ENCODE peak calls at places on chromosomes 6 and 20, in six cellular contexts. One of them, this sample, is unnamed. For H3K36me3, the result is how much of the 10 kb centered on the place peaks cover.

GRCh38 chr20:63933646-63934045 is 22.6 kb downstream of the UCKL1 start:
- DNase-seq in upper lobe of right lung: no peak
- DNase-seq in HCT116: no peak
- DNase-seq in heart right ventricle: no peak
- DNase-seq in cardiac muscle cell: no peak
- DNase-seq in fibroblast of lung: no peak
- DNase-seq in this sample: no peak

GRCh38 chr20:32820000-32820697 is 395 bp downstream of the MAPRE1 start:
- DNase-seq in upper lobe of right lung: peak
- DNase-seq in HCT116: peak
- DNase-seq in heart right ventricle: peak
- DNase-seq in cardiac muscle cell: peak
- DNase-seq in fibroblast of lung: peak
- DNase-seq in this sample: peak

GRCh38 chr6:163860194-163861081 is 445.9 kb downstream of the QKI start:
- DNase-seq in upper lobe of right lung: no peak
- DNase-seq in HCT116: no peak
- DNase-seq in heart right ventricle: no peak
- DNase-seq in cardiac muscle cell: peak
- DNase-seq in fibroblast of lung: peak
- DNase-seq in this sample: no peak

GRCh38 chr6:97765480-97765879 is 482.5 kb upstream of the MMS22L start:
- DNase-seq in upper lobe of right lung: no peak
- DNase-seq in HCT116: no peak
- DNase-seq in heart right ventricle: no peak
- DNase-seq in cardiac muscle cell: peak
- DNase-seq in fibroblast of lung: no peak
- DNase-seq in this sample: no peak

GRCh38 chr20:44901972-44902371 is 7.9 kb upstream of the PABPC1L start:
- DNase-seq in upper lobe of right lung: no peak
- DNase-seq in HCT116: no peak
- DNase-seq in heart right ventricle: no peak
- DNase-seq in cardiac muscle cell: no peak
- DNase-seq in fibroblast of lung: peak
- DNase-seq in this sample: no peak

GRCh38 chr6:147279423-147279822 is 75.2 kb downstream of the STXBP5 start:
- DNase-seq in upper lobe of right lung: no peak
- DNase-seq in HCT116: no peak
- DNase-seq in heart right ventricle: no peak
- DNase-seq in cardiac muscle cell: peak
- DNase-seq in fibroblast of lung: peak
- DNase-seq in this sample: no peak

GRCh38 chr20:61391812-61392520 is 139.9 kb downstream of the CDH4 start:
- DNase-seq in upper lobe of right lung: no peak
- DNase-seq in HCT116: no peak
- DNase-seq in heart right ventricle: no peak
- DNase-seq in cardiac muscle cell: no peak
- DNase-seq in fibroblast of lung: no peak
- DNase-seq in this sample: no peak

GRCh38 chr6:126657556-126658129 is 317.7 kb downstream of the CENPW start:
- DNase-seq in upper lobe of right lung: no peak
- DNase-seq in HCT116: peak
- DNase-seq in heart right ventricle: no peak
- DNase-seq in cardiac muscle cell: peak
- DNase-seq in fibroblast of lung: peak
- DNase-seq in this sample: no peak

GRCh38 chr6:42821341-42821668 is 39.5 kb downstream of the BICRAL start:
- DNase-seq in upper lobe of right lung: no peak
- DNase-seq in HCT116: no peak
- DNase-seq in heart right ventricle: no peak
- DNase-seq in cardiac muscle cell: no peak
- DNase-seq in fibroblast of lung: no peak
- DNase-seq in this sample: no peak

GRCh38 chr20:58235010-58235409 is 6.6 kb upstream of the ANKRD60 start:
- DNase-seq in upper lobe of right lung: no peak
- DNase-seq in HCT116: no peak
- DNase-seq in heart right ventricle: no peak
- DNase-seq in cardiac muscle cell: no peak
- DNase-seq in fibroblast of lung: no peak
- DNase-seq in this sample: no peak

GRCh38 chr20:50415516-50416268 is 94.5 kb upstream of the PTPN1 start:
- DNase-seq in upper lobe of right lung: peak
- DNase-seq in HCT116: peak
- DNase-seq in heart right ventricle: peak
- DNase-seq in cardiac muscle cell: peak
- DNase-seq in fibroblast of lung: peak
- DNase-seq in this sample: peak

GRCh38 chr6:87731818-87732661 is 30.0 kb upstream of the AKIRIN2 start:
- DNase-seq in upper lobe of right lung: peak
- DNase-seq in HCT116: peak
- DNase-seq in heart right ventricle: peak
- DNase-seq in cardiac muscle cell: peak
- DNase-seq in fibroblast of lung: peak
- DNase-seq in this sample: peak

GRCh38 chr6:166907871-166908806 is 48.2 kb downstream of the RNASET2 start:
- DNase-seq in upper lobe of right lung: no peak
- DNase-seq in HCT116: no peak
- DNase-seq in heart right ventricle: no peak
- DNase-seq in cardiac muscle cell: no peak
- DNase-seq in fibroblast of lung: no peak
- DNase-seq in this sample: no peak

GRCh38 chr6:7392402-7392801 is 2.8 kb downstream of the RIOK1 start:
- DNase-seq in upper lobe of right lung: no peak
- DNase-seq in HCT116: no peak
- DNase-seq in heart right ventricle: no peak
- DNase-seq in cardiac muscle cell: no peak
- DNase-seq in fibroblast of lung: no peak
- DNase-seq in this sample: no peak

GRCh38 chr6:159169193-159169555 is at the start of gene FNDC1:
- DNase-seq in upper lobe of right lung: peak
- DNase-seq in HCT116: no peak
- DNase-seq in heart right ventricle: no peak
- DNase-seq in cardiac muscle cell: no peak
- DNase-seq in fibroblast of lung: no peak
- DNase-seq in this sample: peak

DNA sequence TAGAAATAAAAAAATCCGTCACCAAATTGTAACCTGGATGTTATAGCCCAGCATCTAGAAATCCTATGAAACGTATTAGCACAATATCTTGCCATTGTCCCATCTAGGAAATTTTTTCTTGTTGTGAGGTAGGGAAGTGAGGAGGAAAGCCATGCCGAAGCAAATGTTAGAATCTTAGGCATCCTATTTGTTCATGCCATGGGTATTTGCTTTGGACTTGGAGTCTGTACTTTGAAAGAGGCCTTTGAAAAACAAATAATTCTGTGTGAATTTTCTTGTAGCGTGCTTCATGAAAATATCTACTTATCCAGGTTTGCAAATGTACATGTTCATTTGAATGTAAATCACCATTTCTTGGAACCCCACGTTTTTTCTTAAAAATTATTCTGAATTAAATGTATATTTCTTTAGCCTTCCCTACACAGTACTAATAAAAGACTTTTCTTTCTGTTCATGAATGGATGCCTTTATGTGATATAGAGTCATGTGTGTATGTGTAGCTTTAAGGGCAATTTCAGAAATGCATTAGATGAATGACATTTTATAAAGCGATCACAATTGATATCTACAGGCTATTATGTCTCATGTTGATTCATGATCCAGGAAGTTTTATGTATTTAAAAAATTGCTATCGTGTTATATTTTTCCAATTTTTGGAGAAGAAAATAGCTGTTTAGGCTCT is 81.2 kb downstream of the RNF144B start:
- DNase-seq in upper lobe of right lung: no peak
- DNase-seq in HCT116: no peak
- DNase-seq in heart right ventricle: no peak
- DNase-seq in cardiac muscle cell: no peak
- DNase-seq in fibroblast of lung: no peak
- DNase-seq in this sample: no peak
- H3K36me3 ChIP-seq in upper lobe of right lung: under half
- H3K36me3 ChIP-seq in HCT116: under half
- H3K36me3 ChIP-seq in heart right ventricle: under half
- H3K36me3 ChIP-seq in cardiac muscle cell: under half
- H3K36me3 ChIP-seq in fibroblast of lung: under half
- H3K36me3 ChIP-seq in this sample: under half

GRCh38 chr20:56554869-56555268 is 21.8 kb downstream of the FAM209B start:
- DNase-seq in upper lobe of right lung: no peak
- DNase-seq in HCT116: peak
- DNase-seq in heart right ventricle: peak
- DNase-seq in cardiac muscle cell: peak
- DNase-seq in fibroblast of lung: peak
- DNase-seq in this sample: no peak
- TF ChIP-seq CTCF in upper lobe of right lung: no peak
- TF ChIP-seq CTCF in HCT116: peak
- TF ChIP-seq CTCF in heart right ventricle: no peak
- TF ChIP-seq CTCF in cardiac muscle cell: no peak
- TF ChIP-seq CTCF in fibroblast of lung: peak
- TF ChIP-seq CTCF in this sample: no peak

GRCh38 chr6:14275493-14275851 is 157.9 kb downstream of the CD83 start:
- DNase-seq in upper lobe of right lung: no peak
- DNase-seq in HCT116: no peak
- DNase-seq in heart right ventricle: peak
- DNase-seq in cardiac muscle cell: peak
- DNase-seq in fibroblast of lung: peak
- DNase-seq in this sample: no peak
- H3K27ac ChIP-seq in upper lobe of right lung: no peak
- H3K27ac ChIP-seq in HCT116: no peak
- H3K27ac ChIP-seq in heart right ventricle: no peak
- H3K27ac ChIP-seq in cardiac muscle cell: no peak
- H3K27ac ChIP-seq in fibroblast of lung: no peak
- H3K27ac ChIP-seq in this sample: no peak

DNA sequence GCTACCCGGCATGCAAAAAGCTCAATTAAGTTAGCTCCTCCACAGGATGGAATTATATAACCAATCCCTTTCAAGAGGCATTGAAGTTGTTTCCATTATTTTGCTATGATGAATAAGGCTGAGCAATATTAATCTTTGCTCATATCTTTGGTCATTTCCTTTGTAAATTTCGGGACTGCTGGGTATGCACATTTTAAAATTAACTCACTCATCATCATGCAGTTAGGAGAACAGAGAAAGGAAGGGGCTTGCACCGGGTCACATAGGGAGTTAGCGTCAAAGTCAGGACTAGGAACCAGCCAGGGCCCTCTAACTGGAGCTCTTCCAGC is 430 bp upstream of the FAM110A start:
- DNase-seq in upper lobe of right lung: no peak
- DNase-seq in HCT116: no peak
- DNase-seq in heart right ventricle: no peak
- DNase-seq in cardiac muscle cell: no peak
- DNase-seq in fibroblast of lung: no peak
- DNase-seq in this sample: no peak
- H3K36me3 ChIP-seq in upper lobe of right lung: under half
- H3K36me3 ChIP-seq in HCT116: under half
- H3K36me3 ChIP-seq in heart right ventricle: under half
- H3K36me3 ChIP-seq in cardiac muscle cell: under half
- H3K36me3 ChIP-seq in fibroblast of lung: under half
- H3K36me3 ChIP-seq in this sample: under half

DNA sequence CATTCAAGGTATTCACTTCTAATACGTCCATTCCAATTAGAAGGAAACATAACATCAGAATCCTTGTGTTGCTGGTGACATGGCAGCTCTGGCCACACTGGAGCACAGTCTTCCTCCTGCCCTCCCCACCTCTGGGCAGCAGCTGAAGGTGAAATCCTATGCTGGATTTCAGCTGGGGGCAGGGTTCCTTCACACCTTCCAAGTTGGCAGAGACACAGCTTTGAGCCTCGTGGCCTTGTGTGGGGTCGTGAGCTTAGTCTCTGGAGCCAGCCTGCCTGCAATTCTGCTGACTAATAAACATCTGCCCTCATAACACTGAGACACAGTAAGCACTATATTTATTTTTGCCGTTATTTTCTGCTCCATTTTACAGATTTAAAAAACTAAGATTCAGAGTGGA is 218.9 kb upstream of the RIN2 start:
- DNase-seq in upper lobe of right lung: no peak
- DNase-seq in HCT116: no peak
- DNase-seq in heart right ventricle: no peak
- DNase-seq in cardiac muscle cell: no peak
- DNase-seq in fibroblast of lung: no peak
- DNase-seq in this sample: no peak
- TF ChIP-seq CTCF in upper lobe of right lung: no peak
- TF ChIP-seq CTCF in HCT116: no peak
- TF ChIP-seq CTCF in heart right ventricle: no peak
- TF ChIP-seq CTCF in cardiac muscle cell: no peak
- TF ChIP-seq CTCF in fibroblast of lung: no peak
- TF ChIP-seq CTCF in this sample: no peak

GRCh38 chr6:32950010-32950409 is 2.9 kb downstream of the HLA-DMA start:
- DNase-seq in upper lobe of right lung: no peak
- DNase-seq in HCT116: no peak
- DNase-seq in heart right ventricle: no peak
- DNase-seq in cardiac muscle cell: no peak
- DNase-seq in fibroblast of lung: no peak
- DNase-seq in this sample: no peak
- H3K27ac ChIP-seq in upper lobe of right lung: no peak
- H3K27ac ChIP-seq in HCT116: no peak
- H3K27ac ChIP-seq in heart right ventricle: no peak
- H3K27ac ChIP-seq in cardiac muscle cell: no peak
- H3K27ac ChIP-seq in fibroblast of lung: no peak
- H3K27ac ChIP-seq in this sample: no peak

GRCh38 chr20:13250242-13250641 is 29.2 kb downstream of the ISM1 start:
- DNase-seq in upper lobe of right lung: no peak
- DNase-seq in HCT116: no peak
- DNase-seq in heart right ventricle: no peak
- DNase-seq in cardiac muscle cell: no peak
- DNase-seq in fibroblast of lung: no peak
- DNase-seq in this sample: no peak
- H3K36me3 ChIP-seq in upper lobe of right lung: under half
- H3K36me3 ChIP-seq in HCT116: under half
- H3K36me3 ChIP-seq in heart right ventricle: under half
- H3K36me3 ChIP-seq in cardiac muscle cell: under half
- H3K36me3 ChIP-seq in fibroblast of lung: under half
- H3K36me3 ChIP-seq in this sample: under half

DNA sequence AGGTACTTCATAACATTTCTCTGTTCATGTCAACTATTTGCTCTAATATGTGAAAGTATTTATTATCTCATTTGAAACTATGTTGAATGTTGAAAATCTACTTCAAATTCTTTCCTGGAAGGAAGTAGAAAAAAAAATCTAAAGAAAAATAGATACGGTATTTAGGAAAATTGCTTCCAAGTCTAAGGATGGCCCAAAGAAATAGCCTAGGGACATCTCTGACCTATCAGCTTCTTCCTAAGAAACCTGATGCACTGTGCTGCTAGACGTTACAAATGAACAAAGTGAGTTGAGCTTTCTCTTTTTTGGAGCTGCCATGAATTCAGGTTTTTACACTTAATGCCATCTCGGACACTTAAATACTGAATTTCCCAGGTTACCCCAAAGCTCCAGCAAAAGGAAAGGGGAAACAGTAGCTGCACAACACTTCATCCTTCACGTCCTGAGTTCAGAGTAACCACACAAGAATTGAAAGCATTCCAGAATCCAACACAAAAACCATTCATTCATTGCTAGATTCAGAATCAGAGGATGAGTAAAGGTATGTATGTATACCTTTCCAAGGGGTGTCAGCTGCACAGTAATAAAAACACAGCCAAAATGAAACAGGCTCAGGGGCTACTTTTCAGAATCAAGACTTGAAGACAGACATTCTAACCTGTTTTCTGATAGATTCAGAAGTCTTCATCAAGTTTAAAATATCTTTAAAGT is 7.9 kb downstream of the RMND1 start:
- DNase-seq in upper lobe of right lung: no peak
- DNase-seq in HCT116: no peak
- DNase-seq in heart right ventricle: no peak
- DNase-seq in cardiac muscle cell: no peak
- DNase-seq in fibroblast of lung: no peak
- DNase-seq in this sample: no peak
- TF ChIP-seq CTCF in upper lobe of right lung: no peak
- TF ChIP-seq CTCF in HCT116: no peak
- TF ChIP-seq CTCF in heart right ventricle: no peak
- TF ChIP-seq CTCF in cardiac muscle cell: no peak
- TF ChIP-seq CTCF in fibroblast of lung: no peak
- TF ChIP-seq CTCF in this sample: no peak